ENCODE peak calls at places on chromosomes 4 and X, in eight cellular contexts. One of them, this sample, is unnamed.

GRCh38 chrX:100643943-100644587 is at the start of gene SRPX2:
- DNase-seq in fibroblast of mammary gland: peak
- DNase-seq in colonic mucosa: no peak
- DNase-seq in A673: peak
- DNase-seq in lung: no peak
- DNase-seq in upper lobe of right lung: no peak
- DNase-seq in ovary: no peak
- DNase-seq in left ventricle myocardium inferior: peak
- DNase-seq in this sample: peak

GRCh38 chr4:74692973-74693372 is 101.3 kb downstream of the BTC start:
- DNase-seq in fibroblast of mammary gland: no peak
- DNase-seq in colonic mucosa: no peak
- DNase-seq in A673: no peak
- DNase-seq in lung: no peak
- DNase-seq in upper lobe of right lung: no peak
- DNase-seq in ovary: no peak
- DNase-seq in left ventricle myocardium inferior: no peak
- DNase-seq in this sample: no peak

GRCh38 chr4:58360354-58361133 is 1250.4 kb upstream of the IGFBP7 start:
- DNase-seq in fibroblast of mammary gland: no peak
- DNase-seq in colonic mucosa: no peak
- DNase-seq in A673: no peak
- DNase-seq in lung: no peak
- DNase-seq in upper lobe of right lung: no peak
- DNase-seq in ovary: no peak
- DNase-seq in left ventricle myocardium inferior: no peak
- DNase-seq in this sample: no peak

GRCh38 chrX:110795645-110796510 is at the start of gene CHRDL1:
- DNase-seq in fibroblast of mammary gland: peak
- DNase-seq in colonic mucosa: peak
- DNase-seq in A673: peak
- DNase-seq in lung: no peak
- DNase-seq in upper lobe of right lung: peak
- DNase-seq in ovary: peak
- DNase-seq in left ventricle myocardium inferior: peak
- DNase-seq in this sample: no peak

GRCh38 chr4:186699298-186699697 is 24.4 kb downstream of the FAT1 start:
- DNase-seq in fibroblast of mammary gland: no peak
- DNase-seq in colonic mucosa: no peak
- DNase-seq in A673: peak
- DNase-seq in lung: no peak
- DNase-seq in upper lobe of right lung: no peak
- DNase-seq in ovary: no peak
- DNase-seq in left ventricle myocardium inferior: no peak
- DNase-seq in this sample: no peak

GRCh38 chr4:40264995-40265909 is 68.4 kb downstream of the RHOH start:
- DNase-seq in fibroblast of mammary gland: no peak
- DNase-seq in colonic mucosa: no peak
- DNase-seq in A673: peak
- DNase-seq in lung: no peak
- DNase-seq in upper lobe of right lung: no peak
- DNase-seq in ovary: no peak
- DNase-seq in left ventricle myocardium inferior: peak
- DNase-seq in this sample: no peak

GRCh38 chrX:97844161-97844560 is 960.5 kb downstream of the RPA4 start:
- DNase-seq in fibroblast of mammary gland: no peak
- DNase-seq in colonic mucosa: no peak
- DNase-seq in A673: no peak
- DNase-seq in lung: no peak
- DNase-seq in upper lobe of right lung: no peak
- DNase-seq in ovary: no peak
- DNase-seq in left ventricle myocardium inferior: no peak
- DNase-seq in this sample: no peak

GRCh38 chrX:101081257-101081656 is 2.6 kb downstream of the TMEM35A start:
- DNase-seq in fibroblast of mammary gland: peak
- DNase-seq in colonic mucosa: no peak
- DNase-seq in A673: no peak
- DNase-seq in lung: no peak
- DNase-seq in upper lobe of right lung: no peak
- DNase-seq in ovary: no peak
- DNase-seq in left ventricle myocardium inferior: no peak
- DNase-seq in this sample: no peak

GRCh38 chr4:152738812-152739211 is 40.7 kb downstream of the TIGD4 start:
- DNase-seq in fibroblast of mammary gland: peak
- DNase-seq in colonic mucosa: no peak
- DNase-seq in A673: no peak
- DNase-seq in lung: no peak
- DNase-seq in upper lobe of right lung: no peak
- DNase-seq in ovary: no peak
- DNase-seq in left ventricle myocardium inferior: no peak
- DNase-seq in this sample: no peak

GRCh38 chr4:139828966-139829662 is 163.5 kb downstream of the MGST2 start:
- DNase-seq in fibroblast of mammary gland: no peak
- DNase-seq in colonic mucosa: no peak
- DNase-seq in A673: no peak
- DNase-seq in lung: no peak
- DNase-seq in upper lobe of right lung: no peak
- DNase-seq in ovary: no peak
- DNase-seq in left ventricle myocardium inferior: no peak
- DNase-seq in this sample: no peak

GRCh38 chr4:1062419-1062818 is 50.9 kb downstream of the RNF212 start:
- DNase-seq in fibroblast of mammary gland: no peak
- DNase-seq in colonic mucosa: no peak
- DNase-seq in A673: no peak
- DNase-seq in lung: no peak
- DNase-seq in upper lobe of right lung: no peak
- DNase-seq in ovary: no peak
- DNase-seq in left ventricle myocardium inferior: no peak
- DNase-seq in this sample: no peak

GRCh38 chrX:33065415-33065814 is 145.9 kb downstream of the DMD start:
- DNase-seq in fibroblast of mammary gland: no peak
- DNase-seq in colonic mucosa: no peak
- DNase-seq in A673: no peak
- DNase-seq in lung: no peak
- DNase-seq in upper lobe of right lung: no peak
- DNase-seq in ovary: no peak
- DNase-seq in left ventricle myocardium inferior: no peak
- DNase-seq in this sample: no peak

GRCh38 chr4:181006509-181007290 is 1236.5 kb upstream of the TENM3 start:
- DNase-seq in fibroblast of mammary gland: peak
- DNase-seq in colonic mucosa: no peak
- DNase-seq in A673: peak
- DNase-seq in lung: no peak
- DNase-seq in upper lobe of right lung: no peak
- DNase-seq in ovary: no peak
- DNase-seq in left ventricle myocardium inferior: no peak
- DNase-seq in this sample: no peak

GRCh38 chrX:26442340-26442739 is 226.4 kb downstream of the MAGEB5 start:
- DNase-seq in fibroblast of mammary gland: peak
- DNase-seq in colonic mucosa: no peak
- DNase-seq in A673: no peak
- DNase-seq in lung: no peak
- DNase-seq in upper lobe of right lung: no peak
- DNase-seq in ovary: no peak
- DNase-seq in left ventricle myocardium inferior: no peak
- DNase-seq in this sample: no peak

GRCh38 chr4:185384061-185384460 is 11.7 kb downstream of the LRP2BP start:
- DNase-seq in fibroblast of mammary gland: no peak
- DNase-seq in colonic mucosa: no peak
- DNase-seq in A673: no peak
- DNase-seq in lung: no peak
- DNase-seq in upper lobe of right lung: no peak
- DNase-seq in ovary: no peak
- DNase-seq in left ventricle myocardium inferior: no peak
- DNase-seq in this sample: no peak

GRCh38 chr4:185382754-185383153 is 13.0 kb downstream of the LRP2BP start:
- DNase-seq in fibroblast of mammary gland: no peak
- DNase-seq in colonic mucosa: no peak
- DNase-seq in A673: no peak
- DNase-seq in lung: no peak
- DNase-seq in upper lobe of right lung: no peak
- DNase-seq in ovary: no peak
- DNase-seq in left ventricle myocardium inferior: no peak
- DNase-seq in this sample: no peak

GRCh38 chr4:185387957-185388356 is 7.8 kb downstream of the LRP2BP start:
- DNase-seq in fibroblast of mammary gland: no peak
- DNase-seq in colonic mucosa: no peak
- DNase-seq in A673: no peak
- DNase-seq in lung: no peak
- DNase-seq in upper lobe of right lung: no peak
- DNase-seq in ovary: no peak
- DNase-seq in left ventricle myocardium inferior: no peak
- DNase-seq in this sample: no peak

GRCh38 chr4:185383451-185383850 is 12.3 kb downstream of the LRP2BP start:
- DNase-seq in fibroblast of mammary gland: no peak
- DNase-seq in colonic mucosa: peak
- DNase-seq in A673: no peak
- DNase-seq in lung: peak
- DNase-seq in upper lobe of right lung: no peak
- DNase-seq in ovary: no peak
- DNase-seq in left ventricle myocardium inferior: no peak
- DNase-seq in this sample: no peak

GRCh38 chr4:185384877-185385465 is 10.8 kb downstream of the LRP2BP start:
- DNase-seq in fibroblast of mammary gland: peak
- DNase-seq in colonic mucosa: peak
- DNase-seq in A673: peak
- DNase-seq in lung: no peak
- DNase-seq in upper lobe of right lung: no peak
- DNase-seq in ovary: no peak
- DNase-seq in left ventricle myocardium inferior: no peak
- DNase-seq in this sample: no peak
- H3K4me3 ChIP-seq in fibroblast of mammary gland: no peak
- H3K4me3 ChIP-seq in colonic mucosa: no peak
- H3K4me3 ChIP-seq in A673: no peak
- H3K4me3 ChIP-seq in lung: no peak
- H3K4me3 ChIP-seq in upper lobe of right lung: peak
- H3K4me3 ChIP-seq in ovary: no peak
- H3K4me3 ChIP-seq in left ventricle myocardium inferior: peak
- H3K4me3 ChIP-seq in this sample: no peak

DNA sequence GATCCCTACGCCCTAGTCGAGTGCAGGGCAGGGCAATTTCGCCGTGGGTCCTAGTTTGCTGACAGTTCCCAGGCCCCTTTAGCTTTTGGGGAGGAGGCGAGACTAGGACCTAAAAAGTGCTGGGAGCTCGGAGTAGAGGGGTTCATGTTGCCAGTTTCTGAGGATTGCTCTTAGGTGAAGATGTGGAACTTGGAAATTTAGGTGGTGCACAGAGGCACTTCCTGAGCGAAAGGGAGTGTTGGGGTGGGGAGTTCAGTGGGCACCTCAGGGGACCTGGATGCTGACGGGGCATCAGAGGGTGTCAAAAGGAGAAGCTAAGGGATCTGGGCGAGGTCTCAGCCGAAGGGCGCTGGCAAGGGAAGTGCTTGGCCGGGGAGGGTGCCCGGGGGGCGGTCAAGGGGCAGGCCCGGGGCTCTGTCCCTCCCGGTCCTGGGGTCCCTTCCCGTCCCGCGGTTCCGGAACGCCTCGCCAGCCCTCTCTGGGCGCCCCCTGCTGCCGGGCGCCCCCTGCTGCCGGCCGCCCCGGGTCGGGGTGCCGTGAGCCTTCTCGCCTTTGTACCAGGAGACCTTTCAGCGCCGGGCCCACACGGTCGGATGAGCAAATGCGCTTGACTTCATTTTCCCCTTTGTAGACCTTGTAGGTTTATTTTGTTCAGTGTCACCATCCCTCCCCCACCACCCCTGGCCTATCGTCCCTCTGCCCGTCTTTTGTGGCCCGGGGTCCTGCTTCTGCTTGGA is 3.0 kb upstream of the PHOX2B start:
- DNase-seq in fibroblast of mammary gland: no peak
- DNase-seq in colonic mucosa: no peak
- DNase-seq in A673: no peak
- DNase-seq in lung: no peak
- DNase-seq in upper lobe of right lung: no peak
- DNase-seq in ovary: no peak
- DNase-seq in left ventricle myocardium inferior: no peak
- DNase-seq in this sample: no peak
- H3K4me3 ChIP-seq in fibroblast of mammary gland: no peak
- H3K4me3 ChIP-seq in colonic mucosa: no peak
- H3K4me3 ChIP-seq in A673: no peak
- H3K4me3 ChIP-seq in lung: no peak
- H3K4me3 ChIP-seq in upper lobe of right lung: no peak
- H3K4me3 ChIP-seq in ovary: no peak
- H3K4me3 ChIP-seq in left ventricle myocardium inferior: no peak
- H3K4me3 ChIP-seq in this sample: no peak

GRCh38 chr4:55635282-55635681 is 816 bp downstream of the NMU start:
- DNase-seq in fibroblast of mammary gland: no peak
- DNase-seq in colonic mucosa: no peak
- DNase-seq in A673: peak
- DNase-seq in lung: no peak
- DNase-seq in upper lobe of right lung: no peak
- DNase-seq in ovary: no peak
- DNase-seq in left ventricle myocardium inferior: no peak
- DNase-seq in this sample: no peak

GRCh38 chr4:55637272-55637820 is 1.2 kb upstream of the NMU start:
- DNase-seq in fibroblast of mammary gland: no peak
- DNase-seq in colonic mucosa: no peak
- DNase-seq in A673: no peak
- DNase-seq in lung: no peak
- DNase-seq in upper lobe of right lung: no peak
- DNase-seq in ovary: no peak
- DNase-seq in left ventricle myocardium inferior: no peak
- DNase-seq in this sample: no peak

GRCh38 chr4:55635760-55636621 is at the start of gene NMU:
- DNase-seq in fibroblast of mammary gland: peak
- DNase-seq in colonic mucosa: peak
- DNase-seq in A673: no peak
- DNase-seq in lung: peak
- DNase-seq in upper lobe of right lung: peak
- DNase-seq in ovary: peak
- DNase-seq in left ventricle myocardium inferior: peak
- DNase-seq in this sample: no peak

GRCh38 chr4:55634417-55635128 is 1.5 kb downstream of the NMU start:
- DNase-seq in fibroblast of mammary gland: no peak
- DNase-seq in colonic mucosa: no peak
- DNase-seq in A673: no peak
- DNase-seq in lung: no peak
- DNase-seq in upper lobe of right lung: no peak
- DNase-seq in ovary: no peak
- DNase-seq in left ventricle myocardium inferior: no peak
- DNase-seq in this sample: no peak

GRCh38 chr4:55636622-55636999 is 513 bp upstream of the NMU start:
- DNase-seq in fibroblast of mammary gland: no peak
- DNase-seq in colonic mucosa: no peak
- DNase-seq in A673: no peak
- DNase-seq in lung: no peak
- DNase-seq in upper lobe of right lung: no peak
- DNase-seq in ovary: no peak
- DNase-seq in left ventricle myocardium inferior: no peak
- DNase-seq in this sample: no peak
- H3K4me3 ChIP-seq in fibroblast of mammary gland: peak
- H3K4me3 ChIP-seq in colonic mucosa: peak
- H3K4me3 ChIP-seq in A673: peak
- H3K4me3 ChIP-seq in lung: no peak
- H3K4me3 ChIP-seq in upper lobe of right lung: peak
- H3K4me3 ChIP-seq in ovary: no peak
- H3K4me3 ChIP-seq in left ventricle myocardium inferior: peak
- H3K4me3 ChIP-seq in this sample: no peak

DNA sequence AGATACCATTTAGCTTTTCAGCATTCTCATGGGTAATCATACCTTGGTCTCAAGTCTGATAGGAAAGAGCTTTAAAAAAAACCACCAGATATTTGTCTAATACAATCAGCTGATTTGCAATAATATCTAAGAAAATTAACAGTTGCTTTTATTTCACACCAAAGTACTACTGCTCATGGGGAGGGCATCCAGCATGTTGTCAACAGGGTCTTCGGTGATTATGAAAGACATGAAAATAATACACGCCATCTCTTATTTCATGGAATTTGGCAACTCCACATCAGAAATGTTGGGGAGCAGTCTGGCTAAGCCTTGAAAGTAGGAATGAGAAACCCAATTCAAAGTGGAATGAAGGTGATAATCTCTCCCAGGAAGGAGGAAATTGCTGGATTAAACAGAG is 3.0 kb downstream of the ASB5 start:
- DNase-seq in fibroblast of mammary gland: no peak
- DNase-seq in colonic mucosa: no peak
- DNase-seq in A673: no peak
- DNase-seq in lung: no peak
- DNase-seq in upper lobe of right lung: no peak
- DNase-seq in ovary: no peak
- DNase-seq in left ventricle myocardium inferior: no peak
- DNase-seq in this sample: no peak
- H3K4me3 ChIP-seq in fibroblast of mammary gland: no peak
- H3K4me3 ChIP-seq in colonic mucosa: no peak
- H3K4me3 ChIP-seq in A673: no peak
- H3K4me3 ChIP-seq in lung: no peak
- H3K4me3 ChIP-seq in upper lobe of right lung: no peak
- H3K4me3 ChIP-seq in ovary: no peak
- H3K4me3 ChIP-seq in left ventricle myocardium inferior: no peak
- H3K4me3 ChIP-seq in this sample: no peak